ENCODE peak calls at places on chromosomes 4 and X, in five cellular contexts. One of them, this sample, is unnamed.

GRCh38 chr4:16505726-16506125 is 279.5 kb upstream of the TAPT1 start:
- DNase-seq in H9: peak; percentile 61
- DNase-seq in PC-3: peak; percentile 20
- DNase-seq in NT2/D1: peak; percentile 48
- DNase-seq in neuronal stem cell: peak; percentile 38
- DNase-seq in this sample: peak; percentile 30

GRCh38 chrX:140715787-140716186 is 6.2 kb downstream of the LINC00632 start:
- DNase-seq in H9: no peak
- DNase-seq in PC-3: peak; percentile 31
- DNase-seq in NT2/D1: no peak
- DNase-seq in neuronal stem cell: no peak
- DNase-seq in this sample: peak; percentile 6

GRCh38 chr4:17562157-17562556 is 14.8 kb upstream of the LAP3 start:
- DNase-seq in H9: no peak
- DNase-seq in PC-3: peak; percentile 8
- DNase-seq in NT2/D1: no peak
- DNase-seq in neuronal stem cell: no peak
- DNase-seq in this sample: no peak

GRCh38 chrX:134371133-134371532 is 88.8 kb upstream of the HPRT1 start:
- DNase-seq in H9: no peak
- DNase-seq in PC-3: no peak
- DNase-seq in NT2/D1: no peak
- DNase-seq in neuronal stem cell: no peak
- DNase-seq in this sample: no peak

GRCh38 chr4:181784881-181785280 is 458.3 kb upstream of the TENM3 start:
- DNase-seq in H9: no peak
- DNase-seq in PC-3: no peak
- DNase-seq in NT2/D1: no peak
- DNase-seq in neuronal stem cell: no peak
- DNase-seq in this sample: no peak

GRCh38 chr4:6052679-6053078 is 34.4 kb upstream of the C4orf50 start:
- DNase-seq in H9: no peak
- DNase-seq in PC-3: peak; percentile 13
- DNase-seq in NT2/D1: no peak
- DNase-seq in neuronal stem cell: no peak
- DNase-seq in this sample: no peak

GRCh38 chr4:8131826-8132225 is 26.8 kb downstream of the ABLIM2 start:
- DNase-seq in H9: no peak
- DNase-seq in PC-3: no peak
- DNase-seq in NT2/D1: no peak
- DNase-seq in neuronal stem cell: no peak
- DNase-seq in this sample: no peak

GRCh38 chr4:132269303-132269990 is 879.6 kb upstream of the PCDH10 start:
- DNase-seq in H9: no peak
- DNase-seq in PC-3: no peak
- DNase-seq in NT2/D1: no peak
- DNase-seq in neuronal stem cell: no peak
- DNase-seq in this sample: no peak

GRCh38 chrX:21126661-21127060 is 247.6 kb upstream of the CNKSR2 start:
- DNase-seq in H9: no peak
- DNase-seq in PC-3: no peak
- DNase-seq in NT2/D1: no peak
- DNase-seq in neuronal stem cell: no peak
- DNase-seq in this sample: no peak

GRCh38 chr4:76011700-76012387 is 4.5 kb upstream of the CXCL9 start:
- DNase-seq in H9: peak; percentile 44
- DNase-seq in PC-3: peak; percentile 61
- DNase-seq in NT2/D1: no peak
- DNase-seq in neuronal stem cell: no peak
- DNase-seq in this sample: peak; percentile 76

GRCh38 chr4:146049802-146050201 is 111.2 kb upstream of the ZNF827 start:
- DNase-seq in H9: no peak
- DNase-seq in PC-3: no peak
- DNase-seq in NT2/D1: no peak
- DNase-seq in neuronal stem cell: no peak
- DNase-seq in this sample: no peak

GRCh38 chr4:77047037-77047436 is 28.8 kb downstream of the CCNI start:
- DNase-seq in H9: no peak
- DNase-seq in PC-3: peak; percentile 40
- DNase-seq in NT2/D1: no peak
- DNase-seq in neuronal stem cell: no peak
- DNase-seq in this sample: peak; percentile 54

GRCh38 chr4:175470141-175470540 is 341.9 kb downstream of the GPM6A start:
- DNase-seq in H9: no peak
- DNase-seq in PC-3: peak; percentile 64
- DNase-seq in NT2/D1: no peak
- DNase-seq in neuronal stem cell: no peak
- DNase-seq in this sample: peak; percentile 63
- H3K4me1 ChIP-seq in H9: no peaks in the 10 kb centered on the region
- H3K4me1 ChIP-seq in PC-3: peaks cover 22% of the 10 kb centered on the region
- H3K4me1 ChIP-seq in NT2/D1: no peaks in the 10 kb centered on the region
- H3K4me1 ChIP-seq in neuronal stem cell: no peaks in the 10 kb centered on the region
- H3K4me1 ChIP-seq in this sample: no peaks in the 10 kb centered on the region

GRCh38 chr4:56657128-56657527 is 24.0 kb downstream of the HOPX start:
- DNase-seq in H9: no peak
- DNase-seq in PC-3: no peak
- DNase-seq in NT2/D1: no peak
- DNase-seq in neuronal stem cell: no peak
- DNase-seq in this sample: no peak

GRCh38 chr4:56655209-56655626 is 25.9 kb downstream of the HOPX start:
- DNase-seq in H9: peak; percentile 50
- DNase-seq in PC-3: peak; percentile 14
- DNase-seq in NT2/D1: no peak
- DNase-seq in neuronal stem cell: no peak
- DNase-seq in this sample: peak; percentile 44

GRCh38 chr4:56656346-56656643 is 24.8 kb downstream of the HOPX start:
- DNase-seq in H9: no peak
- DNase-seq in PC-3: no peak
- DNase-seq in NT2/D1: no peak
- DNase-seq in neuronal stem cell: no peak
- DNase-seq in this sample: peak; percentile 7

GRCh38 chr4:56654238-56654632 is 26.9 kb downstream of the HOPX start:
- DNase-seq in H9: no peak
- DNase-seq in PC-3: peak; percentile 31
- DNase-seq in NT2/D1: no peak
- DNase-seq in neuronal stem cell: no peak
- DNase-seq in this sample: no peak

DNA sequence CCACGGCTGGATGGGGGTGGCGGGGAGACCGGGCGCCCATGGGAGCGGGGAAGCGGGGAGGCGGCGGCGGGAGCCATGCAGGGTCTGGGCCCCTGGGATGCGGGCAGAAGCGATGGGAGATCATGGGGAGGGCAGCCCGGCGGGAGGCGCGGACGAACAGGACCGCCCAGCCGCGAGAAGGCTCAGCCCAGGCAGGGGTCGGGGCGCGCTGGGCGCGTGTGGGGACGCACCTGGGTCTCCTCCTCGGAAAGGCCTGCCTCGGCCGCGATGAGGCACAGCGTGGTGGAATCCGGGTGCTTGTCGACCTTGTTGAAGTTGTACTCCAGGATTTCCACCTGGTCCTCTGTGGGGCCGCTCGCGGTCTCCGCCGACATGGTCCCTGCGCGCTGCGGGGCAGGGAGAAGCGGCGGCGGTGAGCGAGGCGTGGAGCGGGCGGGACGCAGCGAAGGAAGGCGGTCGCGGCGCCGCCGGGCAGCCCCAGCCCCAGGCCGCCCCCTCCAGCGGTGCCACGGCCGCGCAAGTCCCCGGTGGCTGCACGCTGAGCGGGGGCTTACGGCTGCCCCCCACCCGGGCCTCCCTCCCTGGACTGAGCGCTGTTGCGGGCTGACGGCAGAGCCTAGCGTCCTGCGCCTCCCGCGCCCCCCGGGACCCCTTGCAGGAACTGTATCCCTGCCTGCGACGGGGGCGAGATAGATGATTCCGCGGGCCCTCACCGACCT is 25.3 kb downstream of the HOPX start:
- DNase-seq in H9: no peak
- DNase-seq in PC-3: no peak
- DNase-seq in NT2/D1: no peak
- DNase-seq in neuronal stem cell: no peak
- DNase-seq in this sample: peak; percentile 35
- H3K27me3 ChIP-seq in H9: peaks cover 51% of the 10 kb centered on the region
- H3K27me3 ChIP-seq in PC-3: no peaks in the 10 kb centered on the region
- H3K27me3 ChIP-seq in NT2/D1: peaks cover 63% of the 10 kb centered on the region
- H3K27me3 ChIP-seq in neuronal stem cell: peaks cover 78% of the 10 kb centered on the region
- H3K27me3 ChIP-seq in this sample: peaks cover 49% of the 10 kb centered on the region

DNA sequence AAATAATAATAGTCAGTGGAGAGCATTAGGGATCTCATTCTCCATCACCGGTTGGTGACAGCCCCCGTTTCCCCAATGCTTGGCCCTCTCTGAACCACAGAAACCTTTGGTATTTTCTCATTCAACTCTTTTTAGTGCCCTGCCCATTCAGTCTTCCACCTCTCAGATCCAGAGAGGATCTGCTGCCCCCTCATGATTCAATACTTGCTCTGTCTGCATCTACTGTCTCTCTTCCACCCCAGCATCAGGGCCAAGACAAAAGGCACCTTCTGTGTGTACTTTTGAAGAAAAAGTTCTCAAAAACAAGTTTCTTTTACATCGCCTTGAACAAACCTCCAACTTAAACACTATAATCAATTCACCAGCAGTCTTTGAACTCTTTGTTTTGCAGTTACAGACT is 19.3 kb downstream of the CLTRN start:
- DNase-seq in H9: no peak
- DNase-seq in PC-3: peak; percentile 12
- DNase-seq in NT2/D1: peak; percentile 2
- DNase-seq in neuronal stem cell: no peak
- DNase-seq in this sample: no peak
- H3K9ac ChIP-seq in H9: no peak overlapping the region
- H3K9ac ChIP-seq in PC-3: no peak overlapping the region
- H3K9ac ChIP-seq in NT2/D1: no peak overlapping the region
- H3K9ac ChIP-seq in neuronal stem cell: no peak overlapping the region
- H3K9ac ChIP-seq in this sample: no peak overlapping the region

DNA sequence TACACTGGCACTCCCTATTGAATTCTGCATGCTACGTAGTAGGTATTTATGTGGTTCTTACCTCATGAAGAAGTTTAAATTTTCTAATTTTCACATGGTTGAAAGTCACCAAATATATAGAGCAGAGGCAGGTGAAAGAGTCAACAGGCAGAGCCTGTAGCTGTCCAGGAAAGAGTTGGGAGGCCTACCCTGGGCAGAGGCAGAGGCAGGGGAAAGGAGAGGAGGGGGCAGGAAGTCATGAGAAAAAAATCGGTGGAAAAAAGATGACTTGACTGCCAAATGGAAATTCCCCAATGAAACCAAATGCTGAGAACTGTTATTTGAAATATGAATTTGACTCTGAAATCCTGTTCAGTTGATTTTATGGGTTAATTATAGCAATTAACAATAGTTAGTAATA is 23.1 kb upstream of the GPR34 start:
- DNase-seq in H9: no peak
- DNase-seq in PC-3: no peak
- DNase-seq in NT2/D1: no peak
- DNase-seq in neuronal stem cell: no peak
- DNase-seq in this sample: no peak
- H3K4me1 ChIP-seq in H9: no peaks in the 10 kb centered on the region
- H3K4me1 ChIP-seq in PC-3: peaks cover 9% of the 10 kb centered on the region
- H3K4me1 ChIP-seq in NT2/D1: no peaks in the 10 kb centered on the region
- H3K4me1 ChIP-seq in neuronal stem cell: no peaks in the 10 kb centered on the region
- H3K4me1 ChIP-seq in this sample: peaks cover 13% of the 10 kb centered on the region

GRCh38 chrX:791479-792034 is 161.0 kb downstream of the SHOX start:
- DNase-seq in H9: peak; percentile 74
- DNase-seq in PC-3: no peak
- DNase-seq in NT2/D1: peak; percentile 89
- DNase-seq in neuronal stem cell: no peak
- DNase-seq in this sample: no peak

GRCh38 chrX:793216-793770 is 162.7 kb downstream of the SHOX start:
- DNase-seq in H9: peak; percentile 45
- DNase-seq in PC-3: no peak
- DNase-seq in NT2/D1: no peak
- DNase-seq in neuronal stem cell: no peak
- DNase-seq in this sample: no peak

GRCh38 chrX:789096-789495 is 158.5 kb downstream of the SHOX start:
- DNase-seq in H9: no peak
- DNase-seq in PC-3: no peak
- DNase-seq in NT2/D1: no peak
- DNase-seq in neuronal stem cell: no peak
- DNase-seq in this sample: no peak

GRCh38 chrX:790031-790430 is 159.4 kb downstream of the SHOX start:
- DNase-seq in H9: peak; percentile 40
- DNase-seq in PC-3: no peak
- DNase-seq in NT2/D1: no peak
- DNase-seq in neuronal stem cell: no peak
- DNase-seq in this sample: no peak

GRCh38 chrX:790780-791360 is 160.3 kb downstream of the SHOX start:
- DNase-seq in H9: no peak
- DNase-seq in PC-3: no peak
- DNase-seq in NT2/D1: no peak
- DNase-seq in neuronal stem cell: no peak
- DNase-seq in this sample: no peak
- H3K27me3 ChIP-seq in H9: no peaks in the 10 kb centered on the region
- H3K27me3 ChIP-seq in PC-3: peaks cover 10% of the 10 kb centered on the region
- H3K27me3 ChIP-seq in NT2/D1: peaks cover 9% of the 10 kb centered on the region
- H3K27me3 ChIP-seq in neuronal stem cell: peaks cover 27% of the 10 kb centered on the region
- H3K27me3 ChIP-seq in this sample: no peaks in the 10 kb centered on the region

GRCh38 chr4:70473691-70474090 is 1.7 kb downstream of the MUC7 start:
- DNase-seq in H9: no peak
- DNase-seq in PC-3: peak; percentile 78
- DNase-seq in NT2/D1: no peak
- DNase-seq in neuronal stem cell: no peak
- DNase-seq in this sample: peak; percentile 52
- H3K9ac ChIP-seq in H9: no peak overlapping the region
- H3K9ac ChIP-seq in PC-3: no peak overlapping the region
- H3K9ac ChIP-seq in NT2/D1: no peak overlapping the region
- H3K9ac ChIP-seq in neuronal stem cell: no peak overlapping the region
- H3K9ac ChIP-seq in this sample: no peak overlapping the region

GRCh38 chr4:87031946-87032345 is 97.1 kb downstream of the AFF1 start:
- DNase-seq in H9: no peak
- DNase-seq in PC-3: no peak
- DNase-seq in NT2/D1: no peak
- DNase-seq in neuronal stem cell: no peak
- DNase-seq in this sample: no peak

GRCh38 chr4:87034527-87034926 is 99.7 kb downstream of the AFF1 start:
- DNase-seq in H9: no peak
- DNase-seq in PC-3: no peak
- DNase-seq in NT2/D1: no peak
- DNase-seq in neuronal stem cell: no peak
- DNase-seq in this sample: no peak

GRCh38 chr4:87032884-87033533 is 98.2 kb downstream of the AFF1 start:
- DNase-seq in H9: no peak
- DNase-seq in PC-3: peak; percentile 10
- DNase-seq in NT2/D1: no peak
- DNase-seq in neuronal stem cell: no peak
- DNase-seq in this sample: peak; percentile 91

GRCh38 chr4:87035881-87036509 is 101.2 kb downstream of the AFF1 start:
- DNase-seq in H9: no peak
- DNase-seq in PC-3: no peak
- DNase-seq in NT2/D1: no peak
- DNase-seq in neuronal stem cell: no peak
- DNase-seq in this sample: no peak

DNA sequence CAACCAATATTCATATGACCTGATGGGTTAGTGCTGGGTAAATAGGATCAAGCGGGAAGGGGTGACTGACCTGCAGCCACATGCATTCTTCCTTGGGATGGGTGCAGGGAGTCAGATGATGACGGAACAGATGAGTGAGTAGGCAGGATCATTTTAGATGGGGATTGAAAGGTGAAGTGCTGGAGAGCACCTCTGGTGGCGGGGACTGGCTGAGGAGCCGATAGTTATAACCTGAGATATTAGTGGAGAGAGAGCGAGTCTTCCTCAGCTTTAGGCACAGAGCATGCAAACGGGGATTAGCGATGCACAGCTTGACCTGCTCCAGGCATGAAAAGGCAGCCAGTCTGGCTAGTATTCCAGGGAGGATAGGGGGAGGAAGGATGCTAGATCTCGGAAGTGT is 99.1 kb downstream of the AFF1 start:
- DNase-seq in H9: peak; percentile 53
- DNase-seq in PC-3: no peak
- DNase-seq in NT2/D1: no peak
- DNase-seq in neuronal stem cell: no peak
- DNase-seq in this sample: no peak
- H3K4me1 ChIP-seq in H9: peaks cover 8% of the 10 kb centered on the region
- H3K4me1 ChIP-seq in PC-3: no peaks in the 10 kb centered on the region
- H3K4me1 ChIP-seq in NT2/D1: peaks cover 4% of the 10 kb centered on the region
- H3K4me1 ChIP-seq in neuronal stem cell: peaks cover 68% of the 10 kb centered on the region
- H3K4me1 ChIP-seq in this sample: peaks cover 94% of the 10 kb centered on the region